ENCODE peak calls at places on chromosomes 5 and 9, in eight cellular contexts. U, G, P, B, I, C, M and V are unnamed samples.

GRCh38 chr5:6492934-6493333 is 44.3 kb downstream of the UBE2QL1 start:
- DNase-seq in P (no peak), C (no peak), U (no peak), M (no peak), B (no peak), G (no peak), I (no peak), V (no peak)

GRCh38 chr5:6731465-6732237 is 18.4 kb downstream of the TENT4A start:
- DNase-seq in I (no peak), B (no peak), G (no peak), M (no peak), P (no peak), C (peak), U (no peak), V (no peak)

GRCh38 chr5:52804359-52804758 is 16.6 kb downstream of the ITGA1 start:
- DNase-seq in U (no peak), M (no peak), G (no peak), I (no peak), B (no peak), C (no peak), P (no peak), V (no peak)

GRCh38 chr5:23235246-23235645 is 272.2 kb upstream of the PRDM9 start:
- DNase-seq in I (no peak), M (no peak), B (peak), U (no peak), C (no peak), G (no peak), P (no peak), V (peak)

GRCh38 chr5:156414381-156414780 is 87.4 kb downstream of the SGCD start:
- DNase-seq in C (no peak), I (no peak), U (no peak), P (no peak), M (no peak), G (no peak), B (no peak), V (no peak)

GRCh38 chr5:42059291-42059690 is 134.2 kb downstream of the FBXO4 start:
- DNase-seq in G (no peak), P (no peak), C (no peak), I (no peak), B (peak), M (no peak), U (no peak), V (no peak)

GRCh38 chr5:30112842-30113241 is 1080.6 kb upstream of the CDH6 start:
- DNase-seq in I (no peak), G (no peak), M (no peak), P (no peak), U (no peak), C (no peak), B (no peak), V (no peak)

GRCh38 chr5:122493091-122493775 is 181.2 kb downstream of the SNCAIP start:
- DNase-seq in U (no peak), B (no peak), G (no peak), I (no peak), P (no peak), M (no peak), C (no peak), V (no peak)

GRCh38 chr5:22250528-22250927 is 602.6 kb downstream of the CDH12 start:
- DNase-seq in U (no peak), G (no peak), M (no peak), I (no peak), B (no peak), P (no peak), C (no peak), V (no peak)

GRCh38 chr5:108642170-108642906 is 105.4 kb upstream of the FER start:
- DNase-seq in G (peak), U (peak), P (peak), M (peak), B (peak), C (no peak), I (peak), V (peak)

GRCh38 chr9:87889065-87889881 is 6.6 kb downstream of the SPATA31E1 start:
- DNase-seq in U (no peak), C (no peak), I (no peak), M (no peak), G (no peak), P (no peak), B (no peak), V (no peak)

GRCh38 chr5:78508231-78508765 is 140.3 kb downstream of the LHFPL2 start:
- DNase-seq in G (no peak), M (no peak), P (no peak), I (no peak), C (no peak), B (no peak), U (no peak), V (no peak)

GRCh38 chr5:53211799-53212198 is 102.2 kb upstream of the MOCS2 start:
- DNase-seq in G (no peak), I (no peak), P (no peak), U (no peak), C (no peak), B (peak), M (peak), V (peak)

GRCh38 chr5:15844253-15844652 is 335.3 kb downstream of the MARCHF11 start:
- DNase-seq in G (no peak), B (peak), C (no peak), U (no peak), M (no peak), P (no peak), I (no peak), V (no peak)

GRCh38 chr9:105191508-105192118 is 52.8 kb upstream of the SLC44A1 start:
- DNase-seq in G (no peak), U (no peak), B (peak), I (no peak), P (no peak), C (no peak), M (no peak), V (no peak)

GRCh38 chr5:58459276-58459859 is 518 bp downstream of the PLK2 start:
- DNase-seq in G (peak), P (peak), C (peak), U (no peak), M (no peak), B (peak), I (no peak), V (no peak)

GRCh38 chr5:176596689-176597416 is 13.1 kb downstream of the GPRIN1 start:
- DNase-seq in B (peak), C (no peak), G (peak), I (peak), M (no peak), P (peak), U (peak), V (no peak)

GRCh38 chr5:157214399-157214798 is 33.8 kb downstream of the ITK start:
- DNase-seq in I (no peak), B (no peak), U (no peak), C (no peak), M (no peak), P (no peak), G (no peak), V (no peak)